ENCODE peak calls at places on chromosome 1, in nine cellular contexts. One of them, this sample, is unnamed.
A peak's percentile ranks its signal among the peaks of the same experiment; 100 is the strongest.

GRCh38 chr1:55974714-55975441 is 604.5 kb downstream of the PLPP3 start:
- DNase-seq in activated effector memory CD4-positive, alpha-beta T cell treated with anti-CD3 and anti-CD28 coated beads, Interleukin-2, amount 50 U/mL, for 16 hours: no peak
- DNase-seq in AG08396: peak; percentile 48
- DNase-seq in GM10248: no peak
- DNase-seq in lower lobe of right lung: no peak
- DNase-seq in stimulated activated naive B cell treated with anti-CD40 and anti-IgM and Interleukin-4, amounts not matched to agents 10 μg/mL and 1 μg/mL and 100 μg/mL, for 72 hours: no peak
- DNase-seq in mesothelial cell of epicardium: no peak
- DNase-seq in CD4-positive, alpha-beta T cell: no peak
- DNase-seq in activated naive CD4-positive, alpha-beta T cell treated with anti-CD3 and anti-CD28 coated beads for 36 hours: no peak
- DNase-seq in this sample: no peak

GRCh38 chr1:172108494-172108893 is 267.2 kb downstream of the DNM3 start:
- DNase-seq in activated naive CD4-positive, alpha-beta T cell treated with anti-CD3 and anti-CD28 coated beads for 36 hours: no peak
- DNase-seq in CD4-positive, alpha-beta T cell: no peak
- DNase-seq in mesothelial cell of epicardium: no peak
- DNase-seq in GM10248: no peak
- DNase-seq in lower lobe of right lung: no peak
- DNase-seq in activated effector memory CD4-positive, alpha-beta T cell treated with anti-CD3 and anti-CD28 coated beads, Interleukin-2, amount 50 U/mL, for 16 hours: no peak
- DNase-seq in stimulated activated naive B cell treated with anti-CD40 and anti-IgM and Interleukin-4, amounts not matched to agents 10 μg/mL and 1 μg/mL and 100 μg/mL, for 72 hours: no peak
- DNase-seq in AG08396: no peak
- DNase-seq in this sample: no peak

GRCh38 chr1:31866450-31866801 is 50.6 kb upstream of the SPOCD1 start:
- DNase-seq in lower lobe of right lung: no peak
- DNase-seq in CD4-positive, alpha-beta T cell: no peak
- DNase-seq in mesothelial cell of epicardium: no peak
- DNase-seq in activated effector memory CD4-positive, alpha-beta T cell treated with anti-CD3 and anti-CD28 coated beads, Interleukin-2, amount 50 U/mL, for 16 hours: no peak
- DNase-seq in activated naive CD4-positive, alpha-beta T cell treated with anti-CD3 and anti-CD28 coated beads for 36 hours: no peak
- DNase-seq in stimulated activated naive B cell treated with anti-CD40 and anti-IgM and Interleukin-4, amounts not matched to agents 10 μg/mL and 1 μg/mL and 100 μg/mL, for 72 hours: no peak
- DNase-seq in AG08396: no peak
- DNase-seq in GM10248: peak; percentile 52
- DNase-seq in this sample: no peak

GRCh38 chr1:65993047-65993363 is 200.3 kb downstream of the PDE4B start:
- DNase-seq in activated effector memory CD4-positive, alpha-beta T cell treated with anti-CD3 and anti-CD28 coated beads, Interleukin-2, amount 50 U/mL, for 16 hours: no peak
- DNase-seq in lower lobe of right lung: no peak
- DNase-seq in stimulated activated naive B cell treated with anti-CD40 and anti-IgM and Interleukin-4, amounts not matched to agents 10 μg/mL and 1 μg/mL and 100 μg/mL, for 72 hours: no peak
- DNase-seq in CD4-positive, alpha-beta T cell: no peak
- DNase-seq in AG08396: no peak
- DNase-seq in GM10248: no peak
- DNase-seq in mesothelial cell of epicardium: no peak
- DNase-seq in activated naive CD4-positive, alpha-beta T cell treated with anti-CD3 and anti-CD28 coated beads for 36 hours: no peak
- DNase-seq in this sample: no peak

GRCh38 chr1:237166031-237166430 is 124.0 kb downstream of the RYR2 start:
- DNase-seq in mesothelial cell of epicardium: no peak
- DNase-seq in GM10248: no peak
- DNase-seq in AG08396: no peak
- DNase-seq in CD4-positive, alpha-beta T cell: no peak
- DNase-seq in stimulated activated naive B cell treated with anti-CD40 and anti-IgM and Interleukin-4, amounts not matched to agents 10 μg/mL and 1 μg/mL and 100 μg/mL, for 72 hours: no peak
- DNase-seq in activated effector memory CD4-positive, alpha-beta T cell treated with anti-CD3 and anti-CD28 coated beads, Interleukin-2, amount 50 U/mL, for 16 hours: no peak
- DNase-seq in lower lobe of right lung: no peak
- DNase-seq in activated naive CD4-positive, alpha-beta T cell treated with anti-CD3 and anti-CD28 coated beads for 36 hours: no peak
- DNase-seq in this sample: no peak

GRCh38 chr1:162973381-162973795 is 95.8 kb upstream of the RGS4 start:
- DNase-seq in activated naive CD4-positive, alpha-beta T cell treated with anti-CD3 and anti-CD28 coated beads for 36 hours: no peak
- DNase-seq in CD4-positive, alpha-beta T cell: no peak
- DNase-seq in lower lobe of right lung: no peak
- DNase-seq in AG08396: peak; percentile 67
- DNase-seq in activated effector memory CD4-positive, alpha-beta T cell treated with anti-CD3 and anti-CD28 coated beads, Interleukin-2, amount 50 U/mL, for 16 hours: no peak
- DNase-seq in stimulated activated naive B cell treated with anti-CD40 and anti-IgM and Interleukin-4, amounts not matched to agents 10 μg/mL and 1 μg/mL and 100 μg/mL, for 72 hours: no peak
- DNase-seq in mesothelial cell of epicardium: no peak
- DNase-seq in GM10248: no peak
- DNase-seq in this sample: no peak

GRCh38 chr1:215076312-215076711 is 6.2 kb upstream of the KCNK2 start:
- DNase-seq in activated effector memory CD4-positive, alpha-beta T cell treated with anti-CD3 and anti-CD28 coated beads, Interleukin-2, amount 50 U/mL, for 16 hours: no peak
- DNase-seq in AG08396: no peak
- DNase-seq in stimulated activated naive B cell treated with anti-CD40 and anti-IgM and Interleukin-4, amounts not matched to agents 10 μg/mL and 1 μg/mL and 100 μg/mL, for 72 hours: no peak
- DNase-seq in CD4-positive, alpha-beta T cell: no peak
- DNase-seq in mesothelial cell of epicardium: no peak
- DNase-seq in lower lobe of right lung: no peak
- DNase-seq in GM10248: peak; percentile 15
- DNase-seq in activated naive CD4-positive, alpha-beta T cell treated with anti-CD3 and anti-CD28 coated beads for 36 hours: peak; percentile 23
- DNase-seq in this sample: peak; percentile 19

GRCh38 chr1:222582099-222582774 is 7.5 kb downstream of the TAF1A start:
- DNase-seq in mesothelial cell of epicardium: no peak
- DNase-seq in CD4-positive, alpha-beta T cell: no peak
- DNase-seq in lower lobe of right lung: no peak
- DNase-seq in activated naive CD4-positive, alpha-beta T cell treated with anti-CD3 and anti-CD28 coated beads for 36 hours: no peak
- DNase-seq in activated effector memory CD4-positive, alpha-beta T cell treated with anti-CD3 and anti-CD28 coated beads, Interleukin-2, amount 50 U/mL, for 16 hours: no peak
- DNase-seq in GM10248: peak; percentile 11
- DNase-seq in AG08396: no peak
- DNase-seq in stimulated activated naive B cell treated with anti-CD40 and anti-IgM and Interleukin-4, amounts not matched to agents 10 μg/mL and 1 μg/mL and 100 μg/mL, for 72 hours: no peak
- DNase-seq in this sample: no peak

GRCh38 chr1:200968469-200969410 is 54.8 kb downstream of the KIF21B start:
- DNase-seq in stimulated activated naive B cell treated with anti-CD40 and anti-IgM and Interleukin-4, amounts not matched to agents 10 μg/mL and 1 μg/mL and 100 μg/mL, for 72 hours: no peak
- DNase-seq in lower lobe of right lung: no peak
- DNase-seq in activated naive CD4-positive, alpha-beta T cell treated with anti-CD3 and anti-CD28 coated beads for 36 hours: no peak
- DNase-seq in CD4-positive, alpha-beta T cell: no peak
- DNase-seq in mesothelial cell of epicardium: no peak
- DNase-seq in GM10248: no peak
- DNase-seq in AG08396: no peak
- DNase-seq in activated effector memory CD4-positive, alpha-beta T cell treated with anti-CD3 and anti-CD28 coated beads, Interleukin-2, amount 50 U/mL, for 16 hours: no peak
- DNase-seq in this sample: no peak

GRCh38 chr1:202143768-202144509 is 598 bp downstream of the ARL8A start:
- DNase-seq in GM10248: peak; percentile 72
- DNase-seq in mesothelial cell of epicardium: no peak
- DNase-seq in lower lobe of right lung: peak; percentile 75
- DNase-seq in AG08396: peak; percentile 73
- DNase-seq in CD4-positive, alpha-beta T cell: no peak
- DNase-seq in activated effector memory CD4-positive, alpha-beta T cell treated with anti-CD3 and anti-CD28 coated beads, Interleukin-2, amount 50 U/mL, for 16 hours: peak; percentile 74
- DNase-seq in activated naive CD4-positive, alpha-beta T cell treated with anti-CD3 and anti-CD28 coated beads for 36 hours: peak; percentile 37
- DNase-seq in stimulated activated naive B cell treated with anti-CD40 and anti-IgM and Interleukin-4, amounts not matched to agents 10 μg/mL and 1 μg/mL and 100 μg/mL, for 72 hours: no peak
- DNase-seq in this sample: no peak

GRCh38 chr1:47333578-47333921 is at the start of gene CMPK1:
- DNase-seq in activated effector memory CD4-positive, alpha-beta T cell treated with anti-CD3 and anti-CD28 coated beads, Interleukin-2, amount 50 U/mL, for 16 hours: peak; percentile 93
- DNase-seq in mesothelial cell of epicardium: peak; percentile 70
- DNase-seq in AG08396: peak; percentile 91
- DNase-seq in CD4-positive, alpha-beta T cell: peak; percentile 64
- DNase-seq in lower lobe of right lung: peak; percentile 90
- DNase-seq in activated naive CD4-positive, alpha-beta T cell treated with anti-CD3 and anti-CD28 coated beads for 36 hours: peak; percentile 78
- DNase-seq in stimulated activated naive B cell treated with anti-CD40 and anti-IgM and Interleukin-4, amounts not matched to agents 10 μg/mL and 1 μg/mL and 100 μg/mL, for 72 hours: peak; percentile 73
- DNase-seq in GM10248: peak; percentile 88
- DNase-seq in this sample: no peak

GRCh38 chr1:25896266-25896665 is 10.0 kb downstream of the STMN1 start:
- DNase-seq in activated effector memory CD4-positive, alpha-beta T cell treated with anti-CD3 and anti-CD28 coated beads, Interleukin-2, amount 50 U/mL, for 16 hours: peak; percentile 28
- DNase-seq in CD4-positive, alpha-beta T cell: no peak
- DNase-seq in stimulated activated naive B cell treated with anti-CD40 and anti-IgM and Interleukin-4, amounts not matched to agents 10 μg/mL and 1 μg/mL and 100 μg/mL, for 72 hours: no peak
- DNase-seq in AG08396: no peak
- DNase-seq in lower lobe of right lung: no peak
- DNase-seq in activated naive CD4-positive, alpha-beta T cell treated with anti-CD3 and anti-CD28 coated beads for 36 hours: no peak
- DNase-seq in GM10248: no peak
- DNase-seq in mesothelial cell of epicardium: no peak
- DNase-seq in this sample: no peak

GRCh38 chr1:113747376-113747775 is 11.9 kb downstream of the PHTF1 start:
- DNase-seq in CD4-positive, alpha-beta T cell: no peak
- DNase-seq in activated effector memory CD4-positive, alpha-beta T cell treated with anti-CD3 and anti-CD28 coated beads, Interleukin-2, amount 50 U/mL, for 16 hours: no peak
- DNase-seq in activated naive CD4-positive, alpha-beta T cell treated with anti-CD3 and anti-CD28 coated beads for 36 hours: no peak
- DNase-seq in GM10248: no peak
- DNase-seq in stimulated activated naive B cell treated with anti-CD40 and anti-IgM and Interleukin-4, amounts not matched to agents 10 μg/mL and 1 μg/mL and 100 μg/mL, for 72 hours: no peak
- DNase-seq in mesothelial cell of epicardium: no peak
- DNase-seq in AG08396: peak; percentile 30
- DNase-seq in lower lobe of right lung: no peak
- DNase-seq in this sample: no peak

GRCh38 chr1:21322681-21323016 is 32.4 kb upstream of the ECE1 start:
- DNase-seq in mesothelial cell of epicardium: no peak
- DNase-seq in activated naive CD4-positive, alpha-beta T cell treated with anti-CD3 and anti-CD28 coated beads for 36 hours: peak; percentile 41
- DNase-seq in CD4-positive, alpha-beta T cell: no peak
- DNase-seq in lower lobe of right lung: no peak
- DNase-seq in stimulated activated naive B cell treated with anti-CD40 and anti-IgM and Interleukin-4, amounts not matched to agents 10 μg/mL and 1 μg/mL and 100 μg/mL, for 72 hours: no peak
- DNase-seq in GM10248: no peak
- DNase-seq in activated effector memory CD4-positive, alpha-beta T cell treated with anti-CD3 and anti-CD28 coated beads, Interleukin-2, amount 50 U/mL, for 16 hours: no peak
- DNase-seq in AG08396: no peak
- DNase-seq in this sample: no peak

GRCh38 chr1:221575605-221576004 is 166.3 kb downstream of the DUSP10 start:
- DNase-seq in lower lobe of right lung: no peak
- DNase-seq in CD4-positive, alpha-beta T cell: no peak
- DNase-seq in stimulated activated naive B cell treated with anti-CD40 and anti-IgM and Interleukin-4, amounts not matched to agents 10 μg/mL and 1 μg/mL and 100 μg/mL, for 72 hours: no peak
- DNase-seq in AG08396: no peak
- DNase-seq in activated effector memory CD4-positive, alpha-beta T cell treated with anti-CD3 and anti-CD28 coated beads, Interleukin-2, amount 50 U/mL, for 16 hours: no peak
- DNase-seq in GM10248: no peak
- DNase-seq in activated naive CD4-positive, alpha-beta T cell treated with anti-CD3 and anti-CD28 coated beads for 36 hours: no peak
- DNase-seq in mesothelial cell of epicardium: no peak
- DNase-seq in this sample: no peak

GRCh38 chr1:45023663-45024062 is 11.6 kb downstream of the UROD start:
- DNase-seq in lower lobe of right lung: no peak
- DNase-seq in mesothelial cell of epicardium: no peak
- DNase-seq in stimulated activated naive B cell treated with anti-CD40 and anti-IgM and Interleukin-4, amounts not matched to agents 10 μg/mL and 1 μg/mL and 100 μg/mL, for 72 hours: no peak
- DNase-seq in activated naive CD4-positive, alpha-beta T cell treated with anti-CD3 and anti-CD28 coated beads for 36 hours: no peak
- DNase-seq in AG08396: no peak
- DNase-seq in activated effector memory CD4-positive, alpha-beta T cell treated with anti-CD3 and anti-CD28 coated beads, Interleukin-2, amount 50 U/mL, for 16 hours: no peak
- DNase-seq in GM10248: no peak
- DNase-seq in CD4-positive, alpha-beta T cell: no peak
- DNase-seq in this sample: no peak

GRCh38 chr1:198936371-198937083 is 297.7 kb downstream of the PTPRC start:
- DNase-seq in CD4-positive, alpha-beta T cell: no peak
- DNase-seq in GM10248: no peak
- DNase-seq in activated effector memory CD4-positive, alpha-beta T cell treated with anti-CD3 and anti-CD28 coated beads, Interleukin-2, amount 50 U/mL, for 16 hours: no peak
- DNase-seq in mesothelial cell of epicardium: no peak
- DNase-seq in AG08396: peak; percentile 13
- DNase-seq in stimulated activated naive B cell treated with anti-CD40 and anti-IgM and Interleukin-4, amounts not matched to agents 10 μg/mL and 1 μg/mL and 100 μg/mL, for 72 hours: no peak
- DNase-seq in activated naive CD4-positive, alpha-beta T cell treated with anti-CD3 and anti-CD28 coated beads for 36 hours: no peak
- DNase-seq in lower lobe of right lung: no peak
- DNase-seq in this sample: no peak

GRCh38 chr1:241976264-241976663 is 18.7 kb downstream of the BECN2 start:
- DNase-seq in CD4-positive, alpha-beta T cell: no peak
- DNase-seq in mesothelial cell of epicardium: no peak
- DNase-seq in AG08396: no peak
- DNase-seq in GM10248: no peak
- DNase-seq in lower lobe of right lung: no peak
- DNase-seq in activated effector memory CD4-positive, alpha-beta T cell treated with anti-CD3 and anti-CD28 coated beads, Interleukin-2, amount 50 U/mL, for 16 hours: no peak
- DNase-seq in stimulated activated naive B cell treated with anti-CD40 and anti-IgM and Interleukin-4, amounts not matched to agents 10 μg/mL and 1 μg/mL and 100 μg/mL, for 72 hours: no peak
- DNase-seq in activated naive CD4-positive, alpha-beta T cell treated with anti-CD3 and anti-CD28 coated beads for 36 hours: no peak
- DNase-seq in this sample: no peak

GRCh38 chr1:245046310-245046709 is 108.5 kb upstream of the KIF26B start:
- DNase-seq in GM10248: no peak
- DNase-seq in stimulated activated naive B cell treated with anti-CD40 and anti-IgM and Interleukin-4, amounts not matched to agents 10 μg/mL and 1 μg/mL and 100 μg/mL, for 72 hours: no peak
- DNase-seq in lower lobe of right lung: no peak
- DNase-seq in activated effector memory CD4-positive, alpha-beta T cell treated with anti-CD3 and anti-CD28 coated beads, Interleukin-2, amount 50 U/mL, for 16 hours: no peak
- DNase-seq in AG08396: no peak
- DNase-seq in CD4-positive, alpha-beta T cell: no peak
- DNase-seq in mesothelial cell of epicardium: no peak
- DNase-seq in activated naive CD4-positive, alpha-beta T cell treated with anti-CD3 and anti-CD28 coated beads for 36 hours: no peak
- DNase-seq in this sample: no peak

GRCh38 chr1:37519613-37520012 is 5.0 kb upstream of the MEAF6 start:
- DNase-seq in mesothelial cell of epicardium: no peak
- DNase-seq in GM10248: no peak
- DNase-seq in CD4-positive, alpha-beta T cell: no peak
- DNase-seq in lower lobe of right lung: no peak
- DNase-seq in activated effector memory CD4-positive, alpha-beta T cell treated with anti-CD3 and anti-CD28 coated beads, Interleukin-2, amount 50 U/mL, for 16 hours: no peak
- DNase-seq in AG08396: no peak
- DNase-seq in stimulated activated naive B cell treated with anti-CD40 and anti-IgM and Interleukin-4, amounts not matched to agents 10 μg/mL and 1 μg/mL and 100 μg/mL, for 72 hours: no peak
- DNase-seq in activated naive CD4-positive, alpha-beta T cell treated with anti-CD3 and anti-CD28 coated beads for 36 hours: peak; percentile 47
- DNase-seq in this sample: no peak

GRCh38 chr1:89606227-89606945 is 26.5 kb upstream of the LRRC8C start:
- DNase-seq in lower lobe of right lung: no peak
- DNase-seq in AG08396: no peak
- DNase-seq in stimulated activated naive B cell treated with anti-CD40 and anti-IgM and Interleukin-4, amounts not matched to agents 10 μg/mL and 1 μg/mL and 100 μg/mL, for 72 hours: no peak
- DNase-seq in CD4-positive, alpha-beta T cell: no peak
- DNase-seq in mesothelial cell of epicardium: no peak
- DNase-seq in activated effector memory CD4-positive, alpha-beta T cell treated with anti-CD3 and anti-CD28 coated beads, Interleukin-2, amount 50 U/mL, for 16 hours: no peak
- DNase-seq in GM10248: no peak
- DNase-seq in activated naive CD4-positive, alpha-beta T cell treated with anti-CD3 and anti-CD28 coated beads for 36 hours: no peak
- DNase-seq in this sample: no peak

GRCh38 chr1:100485855-100486258 is 52.1 kb upstream of the GPR88 start:
- DNase-seq in lower lobe of right lung: no peak
- DNase-seq in mesothelial cell of epicardium: no peak
- DNase-seq in AG08396: no peak
- DNase-seq in GM10248: no peak
- DNase-seq in CD4-positive, alpha-beta T cell: no peak
- DNase-seq in activated effector memory CD4-positive, alpha-beta T cell treated with anti-CD3 and anti-CD28 coated beads, Interleukin-2, amount 50 U/mL, for 16 hours: no peak
- DNase-seq in activated naive CD4-positive, alpha-beta T cell treated with anti-CD3 and anti-CD28 coated beads for 36 hours: no peak
- DNase-seq in stimulated activated naive B cell treated with anti-CD40 and anti-IgM and Interleukin-4, amounts not matched to agents 10 μg/mL and 1 μg/mL and 100 μg/mL, for 72 hours: no peak
- DNase-seq in this sample: no peak

GRCh38 chr1:171566467-171566866 is 55.6 kb upstream of the MYOCOS start:
- DNase-seq in AG08396: no peak
- DNase-seq in activated naive CD4-positive, alpha-beta T cell treated with anti-CD3 and anti-CD28 coated beads for 36 hours: no peak
- DNase-seq in GM10248: no peak
- DNase-seq in lower lobe of right lung: no peak
- DNase-seq in stimulated activated naive B cell treated with anti-CD40 and anti-IgM and Interleukin-4, amounts not matched to agents 10 μg/mL and 1 μg/mL and 100 μg/mL, for 72 hours: no peak
- DNase-seq in mesothelial cell of epicardium: no peak
- DNase-seq in activated effector memory CD4-positive, alpha-beta T cell treated with anti-CD3 and anti-CD28 coated beads, Interleukin-2, amount 50 U/mL, for 16 hours: no peak
- DNase-seq in CD4-positive, alpha-beta T cell: no peak
- DNase-seq in this sample: no peak

GRCh38 chr1:234169161-234169849 is 204.0 kb upstream of the COA6 start:
- DNase-seq in AG08396: no peak
- DNase-seq in lower lobe of right lung: no peak
- DNase-seq in GM10248: no peak
- DNase-seq in stimulated activated naive B cell treated with anti-CD40 and anti-IgM and Interleukin-4, amounts not matched to agents 10 μg/mL and 1 μg/mL and 100 μg/mL, for 72 hours: no peak
- DNase-seq in CD4-positive, alpha-beta T cell: no peak
- DNase-seq in activated effector memory CD4-positive, alpha-beta T cell treated with anti-CD3 and anti-CD28 coated beads, Interleukin-2, amount 50 U/mL, for 16 hours: no peak
- DNase-seq in activated naive CD4-positive, alpha-beta T cell treated with anti-CD3 and anti-CD28 coated beads for 36 hours: no peak
- DNase-seq in mesothelial cell of epicardium: no peak
- DNase-seq in this sample: no peak

GRCh38 chr1:182206628-182207239 is 145.2 kb upstream of the ZNF648 start:
- DNase-seq in GM10248: no peak
- DNase-seq in lower lobe of right lung: no peak
- DNase-seq in stimulated activated naive B cell treated with anti-CD40 and anti-IgM and Interleukin-4, amounts not matched to agents 10 μg/mL and 1 μg/mL and 100 μg/mL, for 72 hours: no peak
- DNase-seq in activated naive CD4-positive, alpha-beta T cell treated with anti-CD3 and anti-CD28 coated beads for 36 hours: no peak
- DNase-seq in activated effector memory CD4-positive, alpha-beta T cell treated with anti-CD3 and anti-CD28 coated beads, Interleukin-2, amount 50 U/mL, for 16 hours: no peak
- DNase-seq in AG08396: peak; percentile 16
- DNase-seq in CD4-positive, alpha-beta T cell: no peak
- DNase-seq in mesothelial cell of epicardium: no peak
- DNase-seq in this sample: no peak

GRCh38 chr1:206816390-206817287 is 44.3 kb upstream of the IL10 start:
- DNase-seq in lower lobe of right lung: no peak
- DNase-seq in CD4-positive, alpha-beta T cell: no peak
- DNase-seq in AG08396: no peak
- DNase-seq in mesothelial cell of epicardium: no peak
- DNase-seq in activated effector memory CD4-positive, alpha-beta T cell treated with anti-CD3 and anti-CD28 coated beads, Interleukin-2, amount 50 U/mL, for 16 hours: no peak
- DNase-seq in GM10248: no peak
- DNase-seq in stimulated activated naive B cell treated with anti-CD40 and anti-IgM and Interleukin-4, amounts not matched to agents 10 μg/mL and 1 μg/mL and 100 μg/mL, for 72 hours: no peak
- DNase-seq in activated naive CD4-positive, alpha-beta T cell treated with anti-CD3 and anti-CD28 coated beads for 36 hours: peak; percentile 56
- DNase-seq in this sample: no peak

GRCh38 chr1:186535388-186536133 is 74.6 kb upstream of the PDC start:
- DNase-seq in activated naive CD4-positive, alpha-beta T cell treated with anti-CD3 and anti-CD28 coated beads for 36 hours: no peak
- DNase-seq in lower lobe of right lung: no peak
- DNase-seq in GM10248: no peak
- DNase-seq in mesothelial cell of epicardium: no peak
- DNase-seq in stimulated activated naive B cell treated with anti-CD40 and anti-IgM and Interleukin-4, amounts not matched to agents 10 μg/mL and 1 μg/mL and 100 μg/mL, for 72 hours: no peak
- DNase-seq in AG08396: peak; percentile 34
- DNase-seq in activated effector memory CD4-positive, alpha-beta T cell treated with anti-CD3 and anti-CD28 coated beads, Interleukin-2, amount 50 U/mL, for 16 hours: no peak
- DNase-seq in CD4-positive, alpha-beta T cell: no peak
- DNase-seq in this sample: peak; percentile 47

GRCh38 chr1:106276856-106277255 is 779.6 kb upstream of the PRMT6 start:
- DNase-seq in CD4-positive, alpha-beta T cell: no peak
- DNase-seq in stimulated activated naive B cell treated with anti-CD40 and anti-IgM and Interleukin-4, amounts not matched to agents 10 μg/mL and 1 μg/mL and 100 μg/mL, for 72 hours: no peak
- DNase-seq in GM10248: no peak
- DNase-seq in lower lobe of right lung: no peak
- DNase-seq in AG08396: no peak
- DNase-seq in mesothelial cell of epicardium: no peak
- DNase-seq in activated naive CD4-positive, alpha-beta T cell treated with anti-CD3 and anti-CD28 coated beads for 36 hours: no peak
- DNase-seq in activated effector memory CD4-positive, alpha-beta T cell treated with anti-CD3 and anti-CD28 coated beads, Interleukin-2, amount 50 U/mL, for 16 hours: no peak
- DNase-seq in this sample: no peak

GRCh38 chr1:165527673-165528072 is 16.1 kb upstream of the LRRC52 start:
- DNase-seq in lower lobe of right lung: no peak
- DNase-seq in CD4-positive, alpha-beta T cell: no peak
- DNase-seq in activated effector memory CD4-positive, alpha-beta T cell treated with anti-CD3 and anti-CD28 coated beads, Interleukin-2, amount 50 U/mL, for 16 hours: no peak
- DNase-seq in AG08396: no peak
- DNase-seq in mesothelial cell of epicardium: no peak
- DNase-seq in activated naive CD4-positive, alpha-beta T cell treated with anti-CD3 and anti-CD28 coated beads for 36 hours: no peak
- DNase-seq in GM10248: no peak
- DNase-seq in stimulated activated naive B cell treated with anti-CD40 and anti-IgM and Interleukin-4, amounts not matched to agents 10 μg/mL and 1 μg/mL and 100 μg/mL, for 72 hours: no peak
- DNase-seq in this sample: no peak

GRCh38 chr1:4054957-4055676 is 155.0 kb upstream of the C1orf174 start:
- DNase-seq in CD4-positive, alpha-beta T cell: no peak
- DNase-seq in GM10248: no peak
- DNase-seq in activated effector memory CD4-positive, alpha-beta T cell treated with anti-CD3 and anti-CD28 coated beads, Interleukin-2, amount 50 U/mL, for 16 hours: no peak
- DNase-seq in stimulated activated naive B cell treated with anti-CD40 and anti-IgM and Interleukin-4, amounts not matched to agents 10 μg/mL and 1 μg/mL and 100 μg/mL, for 72 hours: no peak
- DNase-seq in AG08396: no peak
- DNase-seq in activated naive CD4-positive, alpha-beta T cell treated with anti-CD3 and anti-CD28 coated beads for 36 hours: no peak
- DNase-seq in mesothelial cell of epicardium: no peak
- DNase-seq in lower lobe of right lung: no peak
- DNase-seq in this sample: no peak

GRCh38 chr1:6603851-6604558 is 1.3 kb upstream of the KLHL21 start:
- DNase-seq in GM10248: no peak
- DNase-seq in AG08396: peak; percentile 80
- DNase-seq in lower lobe of right lung: peak; percentile 81
- DNase-seq in mesothelial cell of epicardium: peak; percentile 58
- DNase-seq in activated effector memory CD4-positive, alpha-beta T cell treated with anti-CD3 and anti-CD28 coated beads, Interleukin-2, amount 50 U/mL, for 16 hours: peak; percentile 72
- DNase-seq in stimulated activated naive B cell treated with anti-CD40 and anti-IgM and Interleukin-4, amounts not matched to agents 10 μg/mL and 1 μg/mL and 100 μg/mL, for 72 hours: no peak
- DNase-seq in CD4-positive, alpha-beta T cell: no peak
- DNase-seq in activated naive CD4-positive, alpha-beta T cell treated with anti-CD3 and anti-CD28 coated beads for 36 hours: no peak
- DNase-seq in this sample: no peak